ENCODE peak calls at places on chromosome 6, in nine cellular contexts. H is psoas muscle; J is activated T-cell treated with anti-CD3 and anti-CD28 coated beads, Interleukin-2, amount 50 U/mL, for 24 hours; M is CD8-positive, alpha-beta T cell; L is T-cell; R is left cardiac atrium; A is HCEC 1CT; N is PC-3; K is iPS-NIHi11. C is an unnamed sample.

GRCh38 chr6:146135167-146135566 is 106.3 kb downstream of the GRM1 start:
- DNase-seq in H (no peak), J (no peak), M (no peak), L (no peak), R (no peak), A (no peak), N (no peak), K (no peak), C (no peak)

GRCh38 chr6:138973481-138974140 is 14.4 kb downstream of the REPS1 start:
- DNase-seq in H (no peak), J (no peak), M (no peak), L (no peak), R (no peak), A (peak; percentile 66), N (peak; percentile 64), K (no peak), C (no peak)

GRCh38 chr6:86871681-86872080 is 65.6 kb upstream of the HTR1E start:
- DNase-seq in H (no peak), J (no peak), M (no peak), L (no peak), R (no peak), A (no peak), N (no peak), K (no peak), C (no peak)

GRCh38 chr6:124882580-124883393 is 79.5 kb upstream of the RNF217 start:
- DNase-seq in H (no peak), J (no peak), M (no peak), L (no peak), R (no peak), A (peak; percentile 72), N (peak; percentile 66), K (no peak), C (no peak)

GRCh38 chr6:114936060-114936459 is 593.2 kb upstream of the HS3ST5 start:
- DNase-seq in H (no peak), J (no peak), M (no peak), L (no peak), R (no peak), A (no peak), N (no peak), K (no peak), C (no peak)

GRCh38 chr6:18503588-18504231 is 116.6 kb downstream of the RNF144B start:
- DNase-seq in H (peak; percentile 32), J (no peak), M (peak; percentile 15), L (no peak), R (peak; percentile 42), A (peak; percentile 80), N (peak; percentile 81), K (peak; percentile 63), C (no peak)

GRCh38 chr6:43972179-43972914 is 154.9 kb downstream of the MRPL14 start:
- DNase-seq in H (no peak), J (no peak), M (no peak), L (no peak), R (no peak), A (no peak), N (peak; percentile 55), K (no peak), C (no peak)

GRCh38 chr6:100549406-100550167 is 84.9 kb upstream of the SIM1 start:
- DNase-seq in H (no peak), J (no peak), M (no peak), L (no peak), R (no peak), A (no peak), N (peak; percentile 73), K (no peak), C (no peak)

GRCh38 chr6:29696147-29697129 is 15.5 kb upstream of the ZFP57 start:
- DNase-seq in H (no peak), J (no peak), M (no peak), L (no peak), R (no peak), A (no peak), N (peak; percentile 48), K (peak; percentile 57), C (no peak)

C was measured in posterior vena cava.